ENCODE peak calls at places on chromosome 2, in nine cellular contexts. A is endodermal cell; E is activated naive CD4-positive, alpha-beta T cell; O is NCI-H345; K is fibroblast of the aortic adventitia; W is brain microvascular endothelial cell; H is NCI-H1105 treated with DMSO at 0.1 percent for 48 hours; Y is bronchial epithelial cell; N is stimulated activated CD8-positive, alpha-beta memory T cell treated with anti-CD3 and anti-CD28 coated beads, Interleukin-4, amount 100 ng/mL, for 48 hours. B is an unnamed sample.

GRCh38 chr2:109270758-109271305 is 141.8 kb downstream of the SH3RF3 start:
- DNase-seq in H (peak; percentile 7), W (no peak), Y (peak; percentile 20), A (no peak), O (peak; percentile 70), N (no peak), E (no peak), K (no peak), B (no peak)

GRCh38 chr2:147844691-147845607 is at the start of gene ACVR2A:
- DNase-seq in Y (peak; percentile 28), K (peak; percentile 36), E (no peak), N (peak; percentile 56), W (peak; percentile 13), H (peak; percentile 58), O (peak; percentile 73), A (peak; percentile 82), B (peak; percentile 58)

GRCh38 chr2:65228249-65228750 is 669 bp downstream of the ACTR2 start:
- DNase-seq in A (no peak), W (no peak), E (no peak), K (peak; percentile 60), Y (peak; percentile 44), N (peak; percentile 48), O (no peak), H (no peak), B (peak; percentile 53)

GRCh38 chr2:231713738-231714638 is 5.7 kb downstream of the PTMA start:
- DNase-seq in W (peak; percentile 81), E (peak; percentile 88), Y (peak; percentile 76), O (peak; percentile 93), A (peak; percentile 98), H (peak; percentile 83), K (peak; percentile 89), N (peak; percentile 96), B (peak; percentile 61)

GRCh38 chr2:73233932-73234832 is at the start of gene CCT7:
- DNase-seq in O (peak; percentile 94), N (peak; percentile 88), A (peak; percentile 95), H (peak; percentile 93), E (peak; percentile 59), W (peak; percentile 91), K (peak; percentile 90), Y (peak; percentile 78), B (peak; percentile 75)

GRCh38 chr2:234606906-234607305 is 110.0 kb upstream of the ARL4C start:
- DNase-seq in A (no peak), Y (no peak), E (no peak), O (no peak), W (no peak), N (no peak), K (peak; percentile 24), H (no peak), B (peak; percentile 95)

GRCh38 chr2:51053213-51053612 is 21.3 kb upstream of the NRXN1 start:
- DNase-seq in E (no peak), O (no peak), A (no peak), H (no peak), K (no peak), N (no peak), Y (no peak), W (no peak), B (no peak)

GRCh38 chr2:179861027-179861776 is at the start of gene ZNF385B:
- DNase-seq in E (no peak), O (peak; percentile 54), W (no peak), A (peak; percentile 83), K (peak; percentile 18), H (peak; percentile 31), N (no peak), Y (no peak), B (no peak)

GRCh38 chr2:170929686-170930050 is 615 bp downstream of the GORASP2 start:
- DNase-seq in H (peak; percentile 32), E (no peak), Y (peak; percentile 43), W (peak; percentile 16), K (peak; percentile 22), A (peak; percentile 89), O (peak; percentile 55), N (peak; percentile 70), B (no peak)

GRCh38 chr2:127115471-127116199 is 8.7 kb upstream of the BIN1 start:
- DNase-seq in A (no peak), N (peak; percentile 7), O (no peak), H (no peak), E (no peak), K (no peak), W (no peak), Y (no peak), B (no peak)

GRCh38 chr2:120576509-120577474 is 158.9 kb upstream of the GLI2 start:
- DNase-seq in E (no peak), N (no peak), K (peak; percentile 38), A (no peak), W (no peak), H (no peak), O (no peak), Y (peak; percentile 20), B (no peak)

GRCh38 chr2:46982356-46983064 is 66.9 kb upstream of the MCFD2 start:
- DNase-seq in N (peak; percentile 42), K (peak; percentile 12), E (no peak), Y (no peak), H (no peak), A (no peak), W (no peak), O (no peak), B (no peak)

GRCh38 chr2:182291296-182291695 is 135.5 kb downstream of the PDE1A start:
- DNase-seq in H (no peak), Y (no peak), W (no peak), O (no peak), N (no peak), A (no peak), K (no peak), E (no peak), B (no peak)

GRCh38 chr2:70123051-70123828 is 36.0 kb downstream of the PCBP1 start:
- DNase-seq in Y (no peak), E (no peak), K (peak; percentile 80), H (no peak), A (peak; percentile 94), N (no peak), W (no peak), O (no peak), B (no peak)

GRCh38 chr2:228556707-228557106 is 375.2 kb upstream of the SPHKAP start:
- DNase-seq in H (no peak), Y (peak; percentile 38), O (no peak), K (peak; percentile 12), N (no peak), E (no peak), W (peak; percentile 14), A (no peak), B (peak; percentile 9)

GRCh38 chr2:3289526-3289925 is 88.1 kb downstream of the EIPR1 start:
- DNase-seq in H (no peak), K (no peak), O (peak; percentile 49), A (no peak), W (no peak), N (no peak), E (no peak), Y (no peak), B (no peak)

GRCh38 chr2:113240150-113240914 is 38.4 kb downstream of the PAX8 start:
- DNase-seq in O (peak; percentile 69), Y (peak; percentile 99), K (peak; percentile 97), N (no peak), E (no peak), H (peak; percentile 57), A (no peak), W (peak; percentile 85), B (no peak)

GRCh38 chr2:186726938-186727337 is 33.1 kb downstream of the FAM171B start:
- DNase-seq in E (no peak), K (peak; percentile 17), Y (no peak), N (no peak), O (no peak), H (no peak), A (no peak), W (no peak), B (no peak)

GRCh38 chr2:38187416-38188127 is 111.6 kb upstream of the CYP1B1 start:
- DNase-seq in O (peak; percentile 84), N (no peak), A (no peak), W (peak; percentile 80), H (no peak), E (no peak), Y (peak; percentile 90), K (peak; percentile 97), B (peak; percentile 35)

GRCh38 chr2:54574107-54574859 is 118.2 kb downstream of the SPTBN1 start:
- DNase-seq in O (no peak), E (no peak), K (peak; percentile 80), A (no peak), W (peak; percentile 77), H (peak; percentile 57), N (peak; percentile 72), Y (peak; percentile 72), B (no peak)

GRCh38 chr2:144675331-144675730 is 155.4 kb upstream of the ZEB2 start:
- DNase-seq in E (no peak), H (no peak), Y (no peak), A (no peak), K (no peak), N (no peak), O (no peak), W (no peak), B (no peak)

GRCh38 chr2:32422133-32422532 is 65.3 kb downstream of the BIRC6 start:
- DNase-seq in W (no peak), Y (no peak), O (no peak), A (no peak), E (no peak), N (no peak), K (no peak), H (no peak), B (no peak)

B was measured in kidney glomerular epithelial cell.